ENCODE peak calls at places on chromosomes 13 and 19, in eight cellular contexts. J is fibroblast of the aortic adventitia, F is sigmoid colon, C is coronary artery, L is stomach, V is astrocyte of the cerebellum, Q is heart right ventricle, I is heart left ventricle. Y is an unnamed sample.
A peak's percentile ranks its signal among the peaks of the same experiment; 100 is the strongest.

GRCh38 chr19:17902701-17903100 is 30.1 kb upstream of the CCDC124 start:
- DNase-seq in J (peak; percentile 35), L (no peak), Q (no peak), I (no peak), V (peak; percentile 3), C (no peak), F (no peak), Y (peak; percentile 72)

GRCh38 chr13:21242236-21242635 is 65.8 kb downstream of the MRPL57 start:
- DNase-seq in I (no peak), Q (no peak), V (no peak), L (no peak), C (no peak), F (no peak), J (no peak), Y (no peak)

GRCh38 chr13:108176685-108177274 is 38.6 kb downstream of the LIG4 start:
- DNase-seq in Q (no peak), I (no peak), J (peak; percentile 13), V (no peak), L (peak; percentile 31), F (no peak), C (no peak), Y (peak; percentile 23)

GRCh38 chr19:45508681-45508930 is 1.3 kb downstream of the VASP start:
- DNase-seq in I (no peak), C (no peak), F (no peak), L (no peak), V (no peak), J (no peak), Q (no peak), Y (no peak)

GRCh38 chr19:19120308-19121156 is 17.7 kb downstream of the TMEM161A start:
- DNase-seq in J (peak; percentile 20), I (no peak), L (peak; percentile 68), Q (peak; percentile 48), V (no peak), C (no peak), F (peak; percentile 95), Y (peak; percentile 71)

GRCh38 chr13:32246468-32246867 is 68.7 kb downstream of the ZAR1L start:
- DNase-seq in I (no peak), C (no peak), J (peak; percentile 76), Q (peak; percentile 24), F (peak; percentile 70), V (peak; percentile 44), L (peak; percentile 68), Y (peak; percentile 83)

GRCh38 chr13:112735791-112736190 is 46.0 kb downstream of the ATP11A start:
- DNase-seq in C (no peak), Q (no peak), J (no peak), F (no peak), L (no peak), I (no peak), V (no peak), Y (no peak)

GRCh38 chr13:103694033-103694432 is 627.8 kb upstream of the SLC10A2 start:
- DNase-seq in V (no peak), J (no peak), L (no peak), I (no peak), C (no peak), F (no peak), Q (no peak), Y (no peak)

GRCh38 chr19:23273022-23273593 is 22.9 kb upstream of the ZNF724 start:
- DNase-seq in Q (no peak), F (no peak), L (no peak), I (no peak), C (no peak), V (no peak), J (peak; percentile 7), Y (no peak)

GRCh38 chr19:53082929-53083328 is 20.3 kb downstream of the ZNF160 start:
- DNase-seq in F (no peak), Q (no peak), L (no peak), V (no peak), C (no peak), I (no peak), J (no peak), Y (no peak)

GRCh38 chr19:53079313-53079924 is 23.8 kb downstream of the ZNF160 start:
- DNase-seq in Q (no peak), L (no peak), J (no peak), V (no peak), I (no peak), C (no peak), F (no peak), Y (no peak)

GRCh38 chr19:53078668-53079067 is 24.6 kb downstream of the ZNF160 start:
- DNase-seq in I (no peak), V (no peak), C (no peak), L (no peak), Q (no peak), J (no peak), F (no peak), Y (no peak)

DNA sequence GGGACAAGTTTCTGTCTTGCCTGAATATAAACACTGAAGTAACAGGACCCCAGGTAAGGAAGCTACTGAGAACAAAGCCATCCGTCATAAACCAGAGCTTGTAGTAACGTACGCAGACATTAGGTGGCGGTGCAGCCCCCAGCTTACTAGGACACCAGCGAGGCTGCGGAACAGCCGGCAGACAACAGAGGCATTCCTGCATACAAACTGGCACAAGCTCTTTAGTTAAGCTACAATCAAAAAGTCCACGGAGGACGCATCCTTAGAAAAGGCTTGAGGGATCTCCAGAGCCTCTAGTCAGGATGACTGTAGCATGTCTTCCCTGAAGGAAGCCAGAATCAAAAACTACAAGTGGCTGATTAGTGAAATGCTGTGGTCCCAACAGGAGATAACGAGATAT is 26.2 kb downstream of the ZNF160 start:
- DNase-seq in C (no peak), I (no peak), J (peak; percentile 9), F (peak; percentile 64), L (no peak), Q (peak; percentile 55), V (no peak), Y (peak; percentile 40)
- TF ChIP-seq CTCF in C (no peak), I (peak; percentile 87), J (peak; percentile 28), F (peak; percentile 17), L (no peak), Q (peak; percentile 83), V (peak; percentile 47), Y (peak; percentile 38)

GRCh38 chr19:1765182-1765903 is 12.0 kb downstream of the ONECUT3 start:
- DNase-seq in F (no peak), Q (no peak), J (no peak), V (no peak), I (no peak), L (no peak), C (no peak), Y (no peak)

GRCh38 chr19:1766800-1767352 is 13.6 kb downstream of the ONECUT3 start:
- DNase-seq in Q (no peak), C (no peak), I (no peak), J (no peak), V (no peak), L (no peak), F (no peak), Y (no peak)

GRCh38 chr19:1764293-1764683 is 11.0 kb downstream of the ONECUT3 start:
- DNase-seq in I (no peak), L (no peak), J (no peak), F (no peak), Q (no peak), V (no peak), C (no peak), Y (no peak)

GRCh38 chr19:1767464-1767933 is 14.2 kb downstream of the ONECUT3 start:
- DNase-seq in F (no peak), Q (peak; percentile 48), V (no peak), I (no peak), J (no peak), L (peak; percentile 51), C (no peak), Y (peak; percentile 12)

GRCh38 chr19:1765904-1766799 is 12.8 kb downstream of the ONECUT3 start:
- DNase-seq in Q (no peak), C (no peak), V (no peak), F (no peak), I (no peak), J (no peak), L (no peak), Y (no peak)
- H3K4me3 ChIP-seq in Q (no peak overlapping the region), C (no peak overlapping the region), V (no peak overlapping the region), F (no peak overlapping the region), I (no peak overlapping the region), J (no peak overlapping the region), L (no peak overlapping the region), Y (no peak overlapping the region)

DNA sequence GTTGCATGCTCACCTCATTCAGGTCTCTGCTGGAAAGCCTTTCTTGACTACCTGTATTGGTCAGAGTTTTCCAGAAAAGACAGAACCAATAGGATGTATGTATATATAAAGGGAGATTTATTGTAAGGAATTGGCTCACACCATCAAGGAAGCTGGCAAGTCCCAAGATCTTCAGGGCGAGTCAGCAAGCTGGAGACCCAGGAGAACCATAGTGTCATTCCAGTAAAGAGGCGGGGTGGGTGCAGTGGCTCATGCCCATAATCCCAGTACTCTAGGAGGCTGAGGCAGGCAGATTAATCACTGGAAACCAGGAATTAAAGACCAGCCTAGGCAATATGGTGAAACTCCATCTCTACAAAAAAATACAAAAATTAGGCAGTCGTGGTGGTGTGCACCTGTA is 30.4 kb upstream of the FARP1 start:
- DNase-seq in V (no peak), L (no peak), C (no peak), F (no peak), I (no peak), J (no peak), Q (no peak), Y (no peak)
- TF ChIP-seq CTCF in V (no peak), L (no peak), C (no peak), F (no peak), I (no peak), J (no peak), Q (no peak), Y (no peak)

DNA sequence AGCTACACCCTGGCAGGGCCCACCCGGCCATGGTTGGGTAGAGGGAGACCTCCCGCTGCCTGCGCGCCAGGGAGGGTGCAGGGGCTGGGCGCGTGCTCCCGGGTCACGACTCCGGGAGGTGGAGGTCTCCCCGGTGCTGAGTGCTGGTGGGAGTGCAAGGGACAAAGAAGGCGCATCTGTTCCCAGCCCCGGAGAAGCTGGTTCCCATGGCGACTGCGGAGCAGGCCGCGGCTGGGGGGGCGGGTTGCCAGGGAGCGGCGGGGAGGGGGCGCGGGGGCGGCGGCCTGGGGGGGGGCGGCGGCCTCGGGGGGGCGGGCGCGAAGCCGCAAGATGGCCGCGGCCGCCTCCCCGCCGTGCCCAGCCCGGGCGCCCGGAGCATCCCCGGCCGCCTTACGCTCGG is 1.2 kb downstream of the CBARP start:
- DNase-seq in L (no peak), Q (no peak), C (no peak), F (no peak), V (no peak), J (no peak), I (no peak), Y (no peak)
- H3K4me3 ChIP-seq in L (peak overlapping the region; percentile 42), Q (peak overlapping the region; percentile 61), C (peak overlapping the region; percentile 83), F (peak overlapping the region; percentile 64), V (peak overlapping the region; percentile 60), J (peak overlapping the region; percentile 76), I (peak overlapping the region; percentile 53), Y (peak overlapping the region; percentile 69)

DNA sequence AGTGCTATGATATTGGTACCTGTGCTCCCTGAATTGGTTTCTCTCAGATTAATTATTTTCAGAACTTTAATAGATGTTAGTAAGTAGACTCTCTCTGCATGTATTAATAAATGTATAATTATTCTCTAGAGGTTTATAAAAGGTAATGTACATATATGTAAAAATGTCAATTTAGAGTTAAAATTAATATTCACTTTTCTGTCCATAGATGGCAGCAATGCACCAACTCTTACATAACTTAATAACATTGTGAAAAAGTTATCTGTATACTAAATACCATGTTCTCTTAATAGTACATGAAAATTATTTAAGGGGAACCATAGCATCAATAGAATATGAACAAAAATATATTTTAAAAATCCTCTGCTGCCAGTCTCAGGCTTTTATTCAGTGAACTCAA is 515.0 kb upstream of the KLHL1 start:
- DNase-seq in I (no peak), F (no peak), J (no peak), L (no peak), V (no peak), C (no peak), Q (no peak), Y (peak; percentile 5)
- TF ChIP-seq CTCF in I (peak; percentile 54), F (no peak), J (no peak), L (peak; percentile 19), V (no peak), C (no peak), Q (peak; percentile 49), Y (peak; percentile 23)

Y was measured in fibroblast of mammary gland.